ENCODE peak calls at places on chromosomes 12 and 14, in ten cellular contexts. One of them, this sample, is unnamed.

GRCh38 chr12:61282790-61283575 is 977.2 kb upstream of the USP15 start:
- DNase-seq in CD4-positive, alpha-beta T cell: no peak
- DNase-seq in HT-29: no peak
- DNase-seq in activated T-helper 1 cell treated with Interleukin-2 at 50 U/mL for 16 hours: no peak
- DNase-seq in brain pericyte: no peak
- DNase-seq in stimulated activated effector memory CD8-positive, alpha-beta T cell treated with anti-CD3 and anti-CD28 coated beads, Interleukin-12 subunit alpha, Interleukin-12 subunit beta, amount 100 ng/mL, for 72 hours: no peak
- DNase-seq in fibroblast of mammary gland: no peak
- DNase-seq in right cardiac atrium: no peak
- DNase-seq in stimulated activated CD4-positive, alpha-beta T cell treated with anti-CD3 and anti-CD28 coated beads, Interleukin-12 subunit alpha, Interleukin-12 subunit beta, amount 100 ng/mL, for 48 hours: no peak
- DNase-seq in cardiac muscle cell: no peak
- DNase-seq in this sample: no peak

GRCh38 chr14:24080888-24081738 is 9.8 kb downstream of the CPNE6 start:
- DNase-seq in CD4-positive, alpha-beta T cell: peak
- DNase-seq in HT-29: peak
- DNase-seq in activated T-helper 1 cell treated with Interleukin-2 at 50 U/mL for 16 hours: peak
- DNase-seq in brain pericyte: no peak
- DNase-seq in stimulated activated effector memory CD8-positive, alpha-beta T cell treated with anti-CD3 and anti-CD28 coated beads, Interleukin-12 subunit alpha, Interleukin-12 subunit beta, amount 100 ng/mL, for 72 hours: peak
- DNase-seq in fibroblast of mammary gland: peak
- DNase-seq in right cardiac atrium: peak
- DNase-seq in stimulated activated CD4-positive, alpha-beta T cell treated with anti-CD3 and anti-CD28 coated beads, Interleukin-12 subunit alpha, Interleukin-12 subunit beta, amount 100 ng/mL, for 48 hours: peak
- DNase-seq in cardiac muscle cell: peak
- DNase-seq in this sample: peak

GRCh38 chr12:52141875-52142274 is 49.9 kb downstream of the KRT80 start:
- DNase-seq in CD4-positive, alpha-beta T cell: no peak
- DNase-seq in HT-29: no peak
- DNase-seq in activated T-helper 1 cell treated with Interleukin-2 at 50 U/mL for 16 hours: no peak
- DNase-seq in brain pericyte: no peak
- DNase-seq in stimulated activated effector memory CD8-positive, alpha-beta T cell treated with anti-CD3 and anti-CD28 coated beads, Interleukin-12 subunit alpha, Interleukin-12 subunit beta, amount 100 ng/mL, for 72 hours: no peak
- DNase-seq in fibroblast of mammary gland: no peak
- DNase-seq in right cardiac atrium: no peak
- DNase-seq in stimulated activated CD4-positive, alpha-beta T cell treated with anti-CD3 and anti-CD28 coated beads, Interleukin-12 subunit alpha, Interleukin-12 subunit beta, amount 100 ng/mL, for 48 hours: no peak
- DNase-seq in cardiac muscle cell: no peak
- DNase-seq in this sample: no peak

GRCh38 chr12:68899251-68899771 is 33.7 kb downstream of the CPM start:
- DNase-seq in CD4-positive, alpha-beta T cell: no peak
- DNase-seq in HT-29: peak
- DNase-seq in activated T-helper 1 cell treated with Interleukin-2 at 50 U/mL for 16 hours: no peak
- DNase-seq in brain pericyte: no peak
- DNase-seq in stimulated activated effector memory CD8-positive, alpha-beta T cell treated with anti-CD3 and anti-CD28 coated beads, Interleukin-12 subunit alpha, Interleukin-12 subunit beta, amount 100 ng/mL, for 72 hours: no peak
- DNase-seq in fibroblast of mammary gland: peak
- DNase-seq in right cardiac atrium: peak
- DNase-seq in stimulated activated CD4-positive, alpha-beta T cell treated with anti-CD3 and anti-CD28 coated beads, Interleukin-12 subunit alpha, Interleukin-12 subunit beta, amount 100 ng/mL, for 48 hours: no peak
- DNase-seq in cardiac muscle cell: no peak
- DNase-seq in this sample: no peak

GRCh38 chr12:94140556-94140955 is 7.8 kb upstream of the PLXNC1 start:
- DNase-seq in CD4-positive, alpha-beta T cell: peak
- DNase-seq in HT-29: peak
- DNase-seq in activated T-helper 1 cell treated with Interleukin-2 at 50 U/mL for 16 hours: no peak
- DNase-seq in brain pericyte: no peak
- DNase-seq in stimulated activated effector memory CD8-positive, alpha-beta T cell treated with anti-CD3 and anti-CD28 coated beads, Interleukin-12 subunit alpha, Interleukin-12 subunit beta, amount 100 ng/mL, for 72 hours: peak
- DNase-seq in fibroblast of mammary gland: peak
- DNase-seq in right cardiac atrium: no peak
- DNase-seq in stimulated activated CD4-positive, alpha-beta T cell treated with anti-CD3 and anti-CD28 coated beads, Interleukin-12 subunit alpha, Interleukin-12 subunit beta, amount 100 ng/mL, for 48 hours: no peak
- DNase-seq in cardiac muscle cell: peak
- DNase-seq in this sample: no peak

GRCh38 chr12:48219635-48220034 is 16.5 kb upstream of the OR10AD1 start:
- DNase-seq in CD4-positive, alpha-beta T cell: no peak
- DNase-seq in HT-29: no peak
- DNase-seq in activated T-helper 1 cell treated with Interleukin-2 at 50 U/mL for 16 hours: no peak
- DNase-seq in brain pericyte: no peak
- DNase-seq in stimulated activated effector memory CD8-positive, alpha-beta T cell treated with anti-CD3 and anti-CD28 coated beads, Interleukin-12 subunit alpha, Interleukin-12 subunit beta, amount 100 ng/mL, for 72 hours: no peak
- DNase-seq in fibroblast of mammary gland: no peak
- DNase-seq in right cardiac atrium: no peak
- DNase-seq in stimulated activated CD4-positive, alpha-beta T cell treated with anti-CD3 and anti-CD28 coated beads, Interleukin-12 subunit alpha, Interleukin-12 subunit beta, amount 100 ng/mL, for 48 hours: no peak
- DNase-seq in cardiac muscle cell: no peak
- DNase-seq in this sample: no peak

GRCh38 chr12:93128332-93128707 is 199.2 kb upstream of the EEA1 start:
- DNase-seq in CD4-positive, alpha-beta T cell: no peak
- DNase-seq in HT-29: no peak
- DNase-seq in activated T-helper 1 cell treated with Interleukin-2 at 50 U/mL for 16 hours: no peak
- DNase-seq in brain pericyte: no peak
- DNase-seq in stimulated activated effector memory CD8-positive, alpha-beta T cell treated with anti-CD3 and anti-CD28 coated beads, Interleukin-12 subunit alpha, Interleukin-12 subunit beta, amount 100 ng/mL, for 72 hours: no peak
- DNase-seq in fibroblast of mammary gland: no peak
- DNase-seq in right cardiac atrium: no peak
- DNase-seq in stimulated activated CD4-positive, alpha-beta T cell treated with anti-CD3 and anti-CD28 coated beads, Interleukin-12 subunit alpha, Interleukin-12 subunit beta, amount 100 ng/mL, for 48 hours: no peak
- DNase-seq in cardiac muscle cell: no peak
- DNase-seq in this sample: no peak

GRCh38 chr12:948238-948637 is 1.3 kb downstream of the RAD52 start:
- DNase-seq in CD4-positive, alpha-beta T cell: no peak
- DNase-seq in HT-29: no peak
- DNase-seq in activated T-helper 1 cell treated with Interleukin-2 at 50 U/mL for 16 hours: no peak
- DNase-seq in brain pericyte: no peak
- DNase-seq in stimulated activated effector memory CD8-positive, alpha-beta T cell treated with anti-CD3 and anti-CD28 coated beads, Interleukin-12 subunit alpha, Interleukin-12 subunit beta, amount 100 ng/mL, for 72 hours: no peak
- DNase-seq in fibroblast of mammary gland: no peak
- DNase-seq in right cardiac atrium: no peak
- DNase-seq in stimulated activated CD4-positive, alpha-beta T cell treated with anti-CD3 and anti-CD28 coated beads, Interleukin-12 subunit alpha, Interleukin-12 subunit beta, amount 100 ng/mL, for 48 hours: no peak
- DNase-seq in cardiac muscle cell: no peak
- DNase-seq in this sample: no peak

GRCh38 chr12:104519190-104519857 is 62.6 kb downstream of the CHST11 start:
- DNase-seq in CD4-positive, alpha-beta T cell: no peak
- DNase-seq in HT-29: no peak
- DNase-seq in activated T-helper 1 cell treated with Interleukin-2 at 50 U/mL for 16 hours: no peak
- DNase-seq in brain pericyte: no peak
- DNase-seq in stimulated activated effector memory CD8-positive, alpha-beta T cell treated with anti-CD3 and anti-CD28 coated beads, Interleukin-12 subunit alpha, Interleukin-12 subunit beta, amount 100 ng/mL, for 72 hours: peak
- DNase-seq in fibroblast of mammary gland: no peak
- DNase-seq in right cardiac atrium: no peak
- DNase-seq in stimulated activated CD4-positive, alpha-beta T cell treated with anti-CD3 and anti-CD28 coated beads, Interleukin-12 subunit alpha, Interleukin-12 subunit beta, amount 100 ng/mL, for 48 hours: no peak
- DNase-seq in cardiac muscle cell: no peak
- DNase-seq in this sample: peak

GRCh38 chr14:20801726-20802125 is 918 bp downstream of the RNASE1 start:
- DNase-seq in CD4-positive, alpha-beta T cell: no peak
- DNase-seq in HT-29: peak
- DNase-seq in activated T-helper 1 cell treated with Interleukin-2 at 50 U/mL for 16 hours: no peak
- DNase-seq in brain pericyte: no peak
- DNase-seq in stimulated activated effector memory CD8-positive, alpha-beta T cell treated with anti-CD3 and anti-CD28 coated beads, Interleukin-12 subunit alpha, Interleukin-12 subunit beta, amount 100 ng/mL, for 72 hours: no peak
- DNase-seq in fibroblast of mammary gland: no peak
- DNase-seq in right cardiac atrium: peak
- DNase-seq in stimulated activated CD4-positive, alpha-beta T cell treated with anti-CD3 and anti-CD28 coated beads, Interleukin-12 subunit alpha, Interleukin-12 subunit beta, amount 100 ng/mL, for 48 hours: no peak
- DNase-seq in cardiac muscle cell: no peak
- DNase-seq in this sample: no peak

GRCh38 chr12:123106640-123107359 is 44.1 kb downstream of the PITPNM2 start:
- DNase-seq in CD4-positive, alpha-beta T cell: peak
- DNase-seq in HT-29: no peak
- DNase-seq in activated T-helper 1 cell treated with Interleukin-2 at 50 U/mL for 16 hours: peak
- DNase-seq in brain pericyte: no peak
- DNase-seq in stimulated activated effector memory CD8-positive, alpha-beta T cell treated with anti-CD3 and anti-CD28 coated beads, Interleukin-12 subunit alpha, Interleukin-12 subunit beta, amount 100 ng/mL, for 72 hours: peak
- DNase-seq in fibroblast of mammary gland: no peak
- DNase-seq in right cardiac atrium: peak
- DNase-seq in stimulated activated CD4-positive, alpha-beta T cell treated with anti-CD3 and anti-CD28 coated beads, Interleukin-12 subunit alpha, Interleukin-12 subunit beta, amount 100 ng/mL, for 48 hours: peak
- DNase-seq in cardiac muscle cell: no peak
- DNase-seq in this sample: peak

GRCh38 chr12:27015730-27016076 is 1.5 kb upstream of the TM7SF3 start:
- DNase-seq in CD4-positive, alpha-beta T cell: no peak
- DNase-seq in HT-29: peak
- DNase-seq in activated T-helper 1 cell treated with Interleukin-2 at 50 U/mL for 16 hours: no peak
- DNase-seq in brain pericyte: no peak
- DNase-seq in stimulated activated effector memory CD8-positive, alpha-beta T cell treated with anti-CD3 and anti-CD28 coated beads, Interleukin-12 subunit alpha, Interleukin-12 subunit beta, amount 100 ng/mL, for 72 hours: no peak
- DNase-seq in fibroblast of mammary gland: peak
- DNase-seq in right cardiac atrium: no peak
- DNase-seq in stimulated activated CD4-positive, alpha-beta T cell treated with anti-CD3 and anti-CD28 coated beads, Interleukin-12 subunit alpha, Interleukin-12 subunit beta, amount 100 ng/mL, for 48 hours: no peak
- DNase-seq in cardiac muscle cell: peak
- DNase-seq in this sample: no peak

GRCh38 chr12:30013051-30013450 is 229.3 kb upstream of the TMTC1 start:
- DNase-seq in CD4-positive, alpha-beta T cell: no peak
- DNase-seq in HT-29: no peak
- DNase-seq in activated T-helper 1 cell treated with Interleukin-2 at 50 U/mL for 16 hours: no peak
- DNase-seq in brain pericyte: no peak
- DNase-seq in stimulated activated effector memory CD8-positive, alpha-beta T cell treated with anti-CD3 and anti-CD28 coated beads, Interleukin-12 subunit alpha, Interleukin-12 subunit beta, amount 100 ng/mL, for 72 hours: no peak
- DNase-seq in fibroblast of mammary gland: no peak
- DNase-seq in right cardiac atrium: no peak
- DNase-seq in stimulated activated CD4-positive, alpha-beta T cell treated with anti-CD3 and anti-CD28 coated beads, Interleukin-12 subunit alpha, Interleukin-12 subunit beta, amount 100 ng/mL, for 48 hours: no peak
- DNase-seq in cardiac muscle cell: peak
- DNase-seq in this sample: no peak

GRCh38 chr12:32446306-32447119 is 47.2 kb downstream of the FGD4 start:
- DNase-seq in CD4-positive, alpha-beta T cell: no peak
- DNase-seq in HT-29: peak
- DNase-seq in activated T-helper 1 cell treated with Interleukin-2 at 50 U/mL for 16 hours: no peak
- DNase-seq in brain pericyte: no peak
- DNase-seq in stimulated activated effector memory CD8-positive, alpha-beta T cell treated with anti-CD3 and anti-CD28 coated beads, Interleukin-12 subunit alpha, Interleukin-12 subunit beta, amount 100 ng/mL, for 72 hours: no peak
- DNase-seq in fibroblast of mammary gland: no peak
- DNase-seq in right cardiac atrium: no peak
- DNase-seq in stimulated activated CD4-positive, alpha-beta T cell treated with anti-CD3 and anti-CD28 coated beads, Interleukin-12 subunit alpha, Interleukin-12 subunit beta, amount 100 ng/mL, for 48 hours: no peak
- DNase-seq in cardiac muscle cell: peak
- DNase-seq in this sample: no peak

GRCh38 chr12:1201030-1201429 is 210.0 kb downstream of the ERC1 start:
- DNase-seq in CD4-positive, alpha-beta T cell: no peak
- DNase-seq in HT-29: no peak
- DNase-seq in activated T-helper 1 cell treated with Interleukin-2 at 50 U/mL for 16 hours: no peak
- DNase-seq in brain pericyte: no peak
- DNase-seq in stimulated activated effector memory CD8-positive, alpha-beta T cell treated with anti-CD3 and anti-CD28 coated beads, Interleukin-12 subunit alpha, Interleukin-12 subunit beta, amount 100 ng/mL, for 72 hours: no peak
- DNase-seq in fibroblast of mammary gland: no peak
- DNase-seq in right cardiac atrium: no peak
- DNase-seq in stimulated activated CD4-positive, alpha-beta T cell treated with anti-CD3 and anti-CD28 coated beads, Interleukin-12 subunit alpha, Interleukin-12 subunit beta, amount 100 ng/mL, for 48 hours: no peak
- DNase-seq in cardiac muscle cell: no peak
- DNase-seq in this sample: no peak

GRCh38 chr12:62783881-62784280 is 151.1 kb downstream of the PPM1H start:
- DNase-seq in CD4-positive, alpha-beta T cell: no peak
- DNase-seq in HT-29: no peak
- DNase-seq in activated T-helper 1 cell treated with Interleukin-2 at 50 U/mL for 16 hours: no peak
- DNase-seq in brain pericyte: no peak
- DNase-seq in stimulated activated effector memory CD8-positive, alpha-beta T cell treated with anti-CD3 and anti-CD28 coated beads, Interleukin-12 subunit alpha, Interleukin-12 subunit beta, amount 100 ng/mL, for 72 hours: no peak
- DNase-seq in fibroblast of mammary gland: no peak
- DNase-seq in right cardiac atrium: no peak
- DNase-seq in stimulated activated CD4-positive, alpha-beta T cell treated with anti-CD3 and anti-CD28 coated beads, Interleukin-12 subunit alpha, Interleukin-12 subunit beta, amount 100 ng/mL, for 48 hours: no peak
- DNase-seq in cardiac muscle cell: no peak
- DNase-seq in this sample: no peak

GRCh38 chr14:50001146-50001998 is 108.5 kb downstream of the ARF6 start:
- DNase-seq in CD4-positive, alpha-beta T cell: peak
- DNase-seq in HT-29: peak
- DNase-seq in activated T-helper 1 cell treated with Interleukin-2 at 50 U/mL for 16 hours: peak
- DNase-seq in brain pericyte: no peak
- DNase-seq in stimulated activated effector memory CD8-positive, alpha-beta T cell treated with anti-CD3 and anti-CD28 coated beads, Interleukin-12 subunit alpha, Interleukin-12 subunit beta, amount 100 ng/mL, for 72 hours: peak
- DNase-seq in fibroblast of mammary gland: peak
- DNase-seq in right cardiac atrium: peak
- DNase-seq in stimulated activated CD4-positive, alpha-beta T cell treated with anti-CD3 and anti-CD28 coated beads, Interleukin-12 subunit alpha, Interleukin-12 subunit beta, amount 100 ng/mL, for 48 hours: peak
- DNase-seq in cardiac muscle cell: no peak
- DNase-seq in this sample: peak

GRCh38 chr14:63893701-63894458 is 41.1 kb downstream of the SYNE2 start:
- DNase-seq in CD4-positive, alpha-beta T cell: no peak
- DNase-seq in HT-29: no peak
- DNase-seq in activated T-helper 1 cell treated with Interleukin-2 at 50 U/mL for 16 hours: no peak
- DNase-seq in brain pericyte: peak
- DNase-seq in stimulated activated effector memory CD8-positive, alpha-beta T cell treated with anti-CD3 and anti-CD28 coated beads, Interleukin-12 subunit alpha, Interleukin-12 subunit beta, amount 100 ng/mL, for 72 hours: no peak
- DNase-seq in fibroblast of mammary gland: peak
- DNase-seq in right cardiac atrium: peak
- DNase-seq in stimulated activated CD4-positive, alpha-beta T cell treated with anti-CD3 and anti-CD28 coated beads, Interleukin-12 subunit alpha, Interleukin-12 subunit beta, amount 100 ng/mL, for 48 hours: no peak
- DNase-seq in cardiac muscle cell: peak
- DNase-seq in this sample: no peak

GRCh38 chr14:62743569-62743968 is 301.7 kb downstream of the KCNH5 start:
- DNase-seq in CD4-positive, alpha-beta T cell: no peak
- DNase-seq in HT-29: no peak
- DNase-seq in activated T-helper 1 cell treated with Interleukin-2 at 50 U/mL for 16 hours: no peak
- DNase-seq in brain pericyte: no peak
- DNase-seq in stimulated activated effector memory CD8-positive, alpha-beta T cell treated with anti-CD3 and anti-CD28 coated beads, Interleukin-12 subunit alpha, Interleukin-12 subunit beta, amount 100 ng/mL, for 72 hours: no peak
- DNase-seq in fibroblast of mammary gland: no peak
- DNase-seq in right cardiac atrium: no peak
- DNase-seq in stimulated activated CD4-positive, alpha-beta T cell treated with anti-CD3 and anti-CD28 coated beads, Interleukin-12 subunit alpha, Interleukin-12 subunit beta, amount 100 ng/mL, for 48 hours: no peak
- DNase-seq in cardiac muscle cell: no peak
- DNase-seq in this sample: no peak

GRCh38 chr12:94743174-94743573 is 92.8 kb upstream of the TMCC3 start:
- DNase-seq in CD4-positive, alpha-beta T cell: no peak
- DNase-seq in HT-29: no peak
- DNase-seq in activated T-helper 1 cell treated with Interleukin-2 at 50 U/mL for 16 hours: no peak
- DNase-seq in brain pericyte: no peak
- DNase-seq in stimulated activated effector memory CD8-positive, alpha-beta T cell treated with anti-CD3 and anti-CD28 coated beads, Interleukin-12 subunit alpha, Interleukin-12 subunit beta, amount 100 ng/mL, for 72 hours: no peak
- DNase-seq in fibroblast of mammary gland: no peak
- DNase-seq in right cardiac atrium: no peak
- DNase-seq in stimulated activated CD4-positive, alpha-beta T cell treated with anti-CD3 and anti-CD28 coated beads, Interleukin-12 subunit alpha, Interleukin-12 subunit beta, amount 100 ng/mL, for 48 hours: no peak
- DNase-seq in cardiac muscle cell: no peak
- DNase-seq in this sample: no peak

GRCh38 chr14:54299393-54300363 is 97.1 kb upstream of the CDKN3 start:
- DNase-seq in CD4-positive, alpha-beta T cell: no peak
- DNase-seq in HT-29: no peak
- DNase-seq in activated T-helper 1 cell treated with Interleukin-2 at 50 U/mL for 16 hours: no peak
- DNase-seq in brain pericyte: no peak
- DNase-seq in stimulated activated effector memory CD8-positive, alpha-beta T cell treated with anti-CD3 and anti-CD28 coated beads, Interleukin-12 subunit alpha, Interleukin-12 subunit beta, amount 100 ng/mL, for 72 hours: no peak
- DNase-seq in fibroblast of mammary gland: peak
- DNase-seq in right cardiac atrium: peak
- DNase-seq in stimulated activated CD4-positive, alpha-beta T cell treated with anti-CD3 and anti-CD28 coated beads, Interleukin-12 subunit alpha, Interleukin-12 subunit beta, amount 100 ng/mL, for 48 hours: no peak
- DNase-seq in cardiac muscle cell: no peak
- DNase-seq in this sample: no peak

GRCh38 chr14:91344107-91344506 is 73.5 kb downstream of the CCDC88C start:
- DNase-seq in CD4-positive, alpha-beta T cell: no peak
- DNase-seq in HT-29: no peak
- DNase-seq in activated T-helper 1 cell treated with Interleukin-2 at 50 U/mL for 16 hours: no peak
- DNase-seq in brain pericyte: no peak
- DNase-seq in stimulated activated effector memory CD8-positive, alpha-beta T cell treated with anti-CD3 and anti-CD28 coated beads, Interleukin-12 subunit alpha, Interleukin-12 subunit beta, amount 100 ng/mL, for 72 hours: no peak
- DNase-seq in fibroblast of mammary gland: no peak
- DNase-seq in right cardiac atrium: no peak
- DNase-seq in stimulated activated CD4-positive, alpha-beta T cell treated with anti-CD3 and anti-CD28 coated beads, Interleukin-12 subunit alpha, Interleukin-12 subunit beta, amount 100 ng/mL, for 48 hours: no peak
- DNase-seq in cardiac muscle cell: no peak
- DNase-seq in this sample: no peak

GRCh38 chr12:130582286-130582685 is 133.8 kb downstream of the RIMBP2 start:
- DNase-seq in CD4-positive, alpha-beta T cell: no peak
- DNase-seq in HT-29: no peak
- DNase-seq in activated T-helper 1 cell treated with Interleukin-2 at 50 U/mL for 16 hours: no peak
- DNase-seq in brain pericyte: no peak
- DNase-seq in stimulated activated effector memory CD8-positive, alpha-beta T cell treated with anti-CD3 and anti-CD28 coated beads, Interleukin-12 subunit alpha, Interleukin-12 subunit beta, amount 100 ng/mL, for 72 hours: no peak
- DNase-seq in fibroblast of mammary gland: no peak
- DNase-seq in right cardiac atrium: no peak
- DNase-seq in stimulated activated CD4-positive, alpha-beta T cell treated with anti-CD3 and anti-CD28 coated beads, Interleukin-12 subunit alpha, Interleukin-12 subunit beta, amount 100 ng/mL, for 48 hours: no peak
- DNase-seq in cardiac muscle cell: no peak
- DNase-seq in this sample: no peak

GRCh38 chr14:97930191-97930590 is 1133.0 kb downstream of the VRK1 start:
- DNase-seq in CD4-positive, alpha-beta T cell: no peak
- DNase-seq in HT-29: no peak
- DNase-seq in activated T-helper 1 cell treated with Interleukin-2 at 50 U/mL for 16 hours: no peak
- DNase-seq in brain pericyte: no peak
- DNase-seq in stimulated activated effector memory CD8-positive, alpha-beta T cell treated with anti-CD3 and anti-CD28 coated beads, Interleukin-12 subunit alpha, Interleukin-12 subunit beta, amount 100 ng/mL, for 72 hours: no peak
- DNase-seq in fibroblast of mammary gland: no peak
- DNase-seq in right cardiac atrium: no peak
- DNase-seq in stimulated activated CD4-positive, alpha-beta T cell treated with anti-CD3 and anti-CD28 coated beads, Interleukin-12 subunit alpha, Interleukin-12 subunit beta, amount 100 ng/mL, for 48 hours: no peak
- DNase-seq in cardiac muscle cell: no peak
- DNase-seq in this sample: no peak

GRCh38 chr12:131024026-131024425 is 70.3 kb downstream of the ADGRD1 start:
- DNase-seq in CD4-positive, alpha-beta T cell: no peak
- DNase-seq in HT-29: no peak
- DNase-seq in activated T-helper 1 cell treated with Interleukin-2 at 50 U/mL for 16 hours: no peak
- DNase-seq in brain pericyte: no peak
- DNase-seq in stimulated activated effector memory CD8-positive, alpha-beta T cell treated with anti-CD3 and anti-CD28 coated beads, Interleukin-12 subunit alpha, Interleukin-12 subunit beta, amount 100 ng/mL, for 72 hours: no peak
- DNase-seq in fibroblast of mammary gland: no peak
- DNase-seq in right cardiac atrium: peak
- DNase-seq in stimulated activated CD4-positive, alpha-beta T cell treated with anti-CD3 and anti-CD28 coated beads, Interleukin-12 subunit alpha, Interleukin-12 subunit beta, amount 100 ng/mL, for 48 hours: no peak
- DNase-seq in cardiac muscle cell: no peak
- DNase-seq in this sample: no peak

GRCh38 chr12:113082486-113083148 is 26.1 kb downstream of the DTX1 start:
- DNase-seq in CD4-positive, alpha-beta T cell: no peak
- DNase-seq in HT-29: no peak
- DNase-seq in activated T-helper 1 cell treated with Interleukin-2 at 50 U/mL for 16 hours: no peak
- DNase-seq in brain pericyte: no peak
- DNase-seq in stimulated activated effector memory CD8-positive, alpha-beta T cell treated with anti-CD3 and anti-CD28 coated beads, Interleukin-12 subunit alpha, Interleukin-12 subunit beta, amount 100 ng/mL, for 72 hours: no peak
- DNase-seq in fibroblast of mammary gland: no peak
- DNase-seq in right cardiac atrium: no peak
- DNase-seq in stimulated activated CD4-positive, alpha-beta T cell treated with anti-CD3 and anti-CD28 coated beads, Interleukin-12 subunit alpha, Interleukin-12 subunit beta, amount 100 ng/mL, for 48 hours: no peak
- DNase-seq in cardiac muscle cell: no peak
- DNase-seq in this sample: no peak

GRCh38 chr14:28831126-28831525 is 64.5 kb downstream of the FOXG1 start:
- DNase-seq in CD4-positive, alpha-beta T cell: no peak
- DNase-seq in HT-29: no peak
- DNase-seq in activated T-helper 1 cell treated with Interleukin-2 at 50 U/mL for 16 hours: no peak
- DNase-seq in brain pericyte: no peak
- DNase-seq in stimulated activated effector memory CD8-positive, alpha-beta T cell treated with anti-CD3 and anti-CD28 coated beads, Interleukin-12 subunit alpha, Interleukin-12 subunit beta, amount 100 ng/mL, for 72 hours: no peak
- DNase-seq in fibroblast of mammary gland: no peak
- DNase-seq in right cardiac atrium: no peak
- DNase-seq in stimulated activated CD4-positive, alpha-beta T cell treated with anti-CD3 and anti-CD28 coated beads, Interleukin-12 subunit alpha, Interleukin-12 subunit beta, amount 100 ng/mL, for 48 hours: no peak
- DNase-seq in cardiac muscle cell: no peak
- DNase-seq in this sample: peak

GRCh38 chr14:54175298-54175942 is 218.8 kb upstream of the BMP4 start:
- DNase-seq in CD4-positive, alpha-beta T cell: peak
- DNase-seq in HT-29: peak
- DNase-seq in activated T-helper 1 cell treated with Interleukin-2 at 50 U/mL for 16 hours: no peak
- DNase-seq in brain pericyte: peak
- DNase-seq in stimulated activated effector memory CD8-positive, alpha-beta T cell treated with anti-CD3 and anti-CD28 coated beads, Interleukin-12 subunit alpha, Interleukin-12 subunit beta, amount 100 ng/mL, for 72 hours: peak
- DNase-seq in fibroblast of mammary gland: peak
- DNase-seq in right cardiac atrium: peak
- DNase-seq in stimulated activated CD4-positive, alpha-beta T cell treated with anti-CD3 and anti-CD28 coated beads, Interleukin-12 subunit alpha, Interleukin-12 subunit beta, amount 100 ng/mL, for 48 hours: peak
- DNase-seq in cardiac muscle cell: peak
- DNase-seq in this sample: peak

This sample was measured in stimulated activated naive B cell treated with anti-CD40 and anti-IgM and Interleukin-4, amounts not matched to agents 10 μg/mL and 1 μg/mL and 100 μg/mL, for 72 hours.